ENCODE peak calls at places on chromosomes 11 and 22, in eight cellular contexts. A is AG09309, D is sigmoid colon, R is lower lobe of right lung, K is lower leg skin, X is left ventricle myocardium inferior, C is DND-41, Z is fibroblast of lung. N is an unnamed sample.

GRCh38 chr11:116507016-116507415 is 265.8 kb downstream of the BUD13 start:
- DNase-seq in A (no peak), D (no peak), R (no peak), K (no peak), X (no peak), C (no peak), Z (no peak), N (no peak)

GRCh38 chr22:43925433-43926348 is 2.1 kb downstream of the PNPLA3 start:
- DNase-seq in A (no peak), D (no peak), R (peak), K (no peak), X (no peak), C (no peak), Z (no peak), N (no peak)

GRCh38 chr11:131767421-131767820 is 397.0 kb downstream of the NTM start:
- DNase-seq in A (no peak), D (no peak), R (no peak), K (no peak), X (no peak), C (no peak), Z (peak), N (no peak)

GRCh38 chr22:37894939-37895670 is 11.0 kb upstream of the MICALL1 start:
- DNase-seq in A (no peak), D (no peak), R (no peak), K (peak), X (no peak), C (no peak), Z (no peak), N (no peak)

GRCh38 chr11:123103326-123103980 is 41.5 kb upstream of the HSPA8 start:
- DNase-seq in A (peak), D (peak), R (no peak), K (peak), X (peak), C (peak), Z (peak), N (peak)

GRCh38 chr11:72848846-72849466 is 34.7 kb downstream of the ATG16L2 start:
- DNase-seq in A (no peak), D (no peak), R (no peak), K (no peak), X (no peak), C (peak), Z (peak), N (no peak)

GRCh38 chr11:102279641-102280170 is 37.6 kb upstream of the BIRC3 start:
- DNase-seq in A (peak), D (no peak), R (no peak), K (peak), X (no peak), C (no peak), Z (peak), N (peak)

GRCh38 chr11:43746670-43747069 is 66.1 kb downstream of the HSD17B12 start:
- DNase-seq in A (no peak), D (no peak), R (no peak), K (no peak), X (no peak), C (no peak), Z (no peak), N (no peak)

GRCh38 chr22:34414467-34415440 is 494.5 kb upstream of the LARGE1 start:
- DNase-seq in A (no peak), D (no peak), R (no peak), K (peak), X (no peak), C (peak), Z (no peak), N (no peak)

GRCh38 chr22:27560781-27561180 is 240.8 kb downstream of the MN1 start:
- DNase-seq in A (no peak), D (no peak), R (no peak), K (no peak), X (no peak), C (no peak), Z (no peak), N (no peak)

GRCh38 chr22:17106161-17106784 is 14.9 kb downstream of the TMEM121B start:
- DNase-seq in A (no peak), D (peak), R (no peak), K (no peak), X (no peak), C (no peak), Z (no peak), N (no peak)
- TF ChIP-seq CTCF in A (no peak), D (no peak), R (no peak), K (no peak), X (no peak), C (no peak), Z (no peak), N (no peak)

GRCh38 chr11:75159081-75159953 is 8.4 kb downstream of the SLCO2B1 start:
- DNase-seq in A (no peak), D (no peak), R (no peak), K (no peak), X (no peak), C (no peak), Z (no peak), N (no peak)

GRCh38 chr11:75154646-75155569 is 4.0 kb downstream of the SLCO2B1 start:
- DNase-seq in A (no peak), D (no peak), R (no peak), K (no peak), X (peak), C (no peak), Z (no peak), N (no peak)

GRCh38 chr11:75158241-75158640 is 7.3 kb downstream of the SLCO2B1 start:
- DNase-seq in A (no peak), D (no peak), R (no peak), K (no peak), X (no peak), C (no peak), Z (no peak), N (no peak)

GRCh38 chr11:75152651-75153553 is 2.0 kb downstream of the SLCO2B1 start:
- DNase-seq in A (no peak), D (no peak), R (no peak), K (no peak), X (no peak), C (no peak), Z (no peak), N (no peak)

GRCh38 chr11:75155570-75156422 is 4.9 kb downstream of the SLCO2B1 start:
- DNase-seq in A (no peak), D (no peak), R (no peak), K (no peak), X (no peak), C (no peak), Z (no peak), N (no peak)
- H3K4me3 ChIP-seq in A (no peak), D (no peak), R (peak), K (no peak), X (peak), C (no peak), Z (no peak), N (no peak)

GRCh38 chr22:40114411-40114810 is 63.3 kb upstream of the TNRC6B start:
- DNase-seq in A (no peak), D (no peak), R (no peak), K (no peak), X (no peak), C (no peak), Z (no peak), N (no peak)
- TF ChIP-seq CTCF in A (no peak), D (no peak), R (no peak), K (no peak), X (no peak), C (no peak), Z (no peak), N (no peak)

GRCh38 chr22:42500164-42500835 is 19.3 kb downstream of the RRP7A start:
- DNase-seq in A (no peak), D (peak), R (peak), K (peak), X (peak), C (peak), Z (peak), N (peak)
- H3K4me3 ChIP-seq in A (no peak), D (peak), R (peak), K (no peak), X (peak), C (no peak), Z (peak), N (peak)

DNA sequence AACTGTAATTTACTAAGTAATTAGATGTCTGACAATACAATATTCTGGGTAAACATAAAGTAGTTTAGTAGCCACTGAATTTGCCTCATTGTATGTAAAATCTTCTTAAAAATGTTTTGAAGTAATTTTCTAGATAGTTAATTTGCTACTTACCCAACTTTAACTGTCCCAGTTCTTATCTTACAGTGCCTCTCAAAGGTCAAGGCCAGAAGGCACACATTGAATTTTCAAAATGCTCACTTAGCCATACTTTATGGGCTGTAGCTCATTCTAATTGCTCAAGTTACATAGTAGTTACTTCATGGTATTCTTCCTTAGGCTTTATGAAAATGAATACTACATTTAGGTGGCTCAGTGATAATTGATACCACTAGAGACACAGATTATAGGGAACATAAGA is 666.6 kb downstream of the CNTN5 start:
- DNase-seq in A (no peak), D (no peak), R (no peak), K (no peak), X (no peak), C (no peak), Z (peak), N (no peak)
- TF ChIP-seq CTCF in A (no peak), D (no peak), R (no peak), K (no peak), X (no peak), C (no peak), Z (no peak), N (no peak)

GRCh38 chr11:92605667-92606066 is 363.8 kb upstream of the MTNR1B start:
- DNase-seq in A (no peak), D (no peak), R (no peak), K (no peak), X (no peak), C (no peak), Z (no peak), N (no peak)

GRCh38 chr11:92611157-92611556 is 358.3 kb upstream of the MTNR1B start:
- DNase-seq in A (no peak), D (no peak), R (no peak), K (no peak), X (no peak), C (no peak), Z (no peak), N (no peak)

GRCh38 chr11:92607969-92608711 is 361.3 kb upstream of the MTNR1B start:
- DNase-seq in A (no peak), D (no peak), R (no peak), K (no peak), X (no peak), C (no peak), Z (peak), N (no peak)
- H3K4me3 ChIP-seq in A (no peak), D (no peak), R (no peak), K (no peak), X (no peak), C (no peak), Z (no peak), N (no peak)

DNA sequence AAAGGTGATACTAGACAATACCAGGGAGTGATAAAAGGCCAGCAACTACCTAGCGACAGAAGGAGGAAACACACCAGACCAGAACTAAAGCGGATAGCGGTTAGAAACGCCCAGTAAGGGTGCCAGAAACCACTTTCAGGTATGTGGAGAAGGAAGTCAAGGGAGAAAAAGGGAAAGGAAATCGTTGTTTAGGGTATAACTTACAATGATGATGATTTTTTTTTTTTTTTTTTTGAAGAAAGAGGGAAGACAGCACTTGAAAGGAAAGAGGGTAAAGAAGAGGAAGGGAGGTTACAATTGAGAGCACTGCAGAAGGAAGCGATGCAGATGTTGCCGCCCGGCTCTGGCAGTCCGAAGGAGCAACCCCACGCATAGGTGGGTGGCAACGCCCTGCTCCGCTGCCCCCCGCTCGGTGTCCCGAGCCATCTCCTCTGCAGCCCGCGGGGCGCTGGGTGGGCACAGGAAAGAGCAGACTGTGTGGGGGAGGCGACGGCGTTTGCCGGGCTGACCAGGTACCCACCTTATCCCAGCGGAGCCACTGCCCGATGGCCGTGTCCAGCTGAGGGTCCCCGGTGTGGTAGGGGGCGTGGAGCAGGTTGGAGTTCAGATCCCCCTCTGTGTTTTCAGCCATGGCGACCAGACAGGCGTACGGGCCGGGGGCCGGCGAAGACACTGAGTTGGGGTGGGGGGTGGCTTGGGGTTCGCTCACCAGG is 546 bp downstream of the PGM2L1 start:
- DNase-seq in A (no peak), D (no peak), R (peak), K (no peak), X (no peak), C (peak), Z (no peak), N (no peak)
- TF ChIP-seq CTCF in A (peak), D (peak), R (peak), K (no peak), X (peak), C (no peak), Z (no peak), N (peak)